ENCODE peak calls at places on chromosomes 6 and 20, in five cellular contexts. One of them, this sample, is unnamed.
A peak's percentile ranks its signal among the peaks of the same experiment; 100 is the strongest.

GRCh38 chr6:18327621-18328548 is 59.3 kb upstream of the RNF144B start:
- DNase-seq in hepatocyte: no peak
- DNase-seq in body of pancreas: no peak
- DNase-seq in neuronal stem cell: no peak
- DNase-seq in GM23248: no peak
- DNase-seq in this sample: no peak

GRCh38 chr6:141607956-141608355 is 524.8 kb upstream of the GJE1 start:
- DNase-seq in hepatocyte: no peak
- DNase-seq in body of pancreas: no peak
- DNase-seq in neuronal stem cell: no peak
- DNase-seq in GM23248: no peak
- DNase-seq in this sample: no peak

GRCh38 chr6:34601706-34602105 is 45.6 kb upstream of the SPDEF start:
- DNase-seq in hepatocyte: no peak
- DNase-seq in body of pancreas: no peak
- DNase-seq in neuronal stem cell: no peak
- DNase-seq in GM23248: no peak
- DNase-seq in this sample: no peak

GRCh38 chr20:51377132-51377531 is 165.4 kb downstream of the NFATC2 start:
- DNase-seq in hepatocyte: no peak
- DNase-seq in body of pancreas: no peak
- DNase-seq in neuronal stem cell: no peak
- DNase-seq in GM23248: no peak
- DNase-seq in this sample: no peak

GRCh38 chr6:118894425-118895240 is 681 bp downstream of the ASF1A start:
- DNase-seq in hepatocyte: peak; percentile 74
- DNase-seq in body of pancreas: peak; percentile 69
- DNase-seq in neuronal stem cell: peak; percentile 51
- DNase-seq in GM23248: peak; percentile 87
- DNase-seq in this sample: peak; percentile 74

GRCh38 chr6:31734703-31735500 is 1.4 kb downstream of the CLIC1 start:
- DNase-seq in hepatocyte: peak; percentile 78
- DNase-seq in body of pancreas: peak; percentile 30
- DNase-seq in neuronal stem cell: peak; percentile 57
- DNase-seq in GM23248: peak; percentile 82
- DNase-seq in this sample: peak; percentile 57

GRCh38 chr20:49937023-49937929 is 1.1 kb downstream of the RNF114 start:
- DNase-seq in hepatocyte: peak; percentile 27
- DNase-seq in body of pancreas: no peak
- DNase-seq in neuronal stem cell: no peak
- DNase-seq in GM23248: peak; percentile 22
- DNase-seq in this sample: no peak

GRCh38 chr6:157620905-157621304 is 202.1 kb upstream of the SNX9 start:
- DNase-seq in hepatocyte: peak; percentile 45
- DNase-seq in body of pancreas: no peak
- DNase-seq in neuronal stem cell: no peak
- DNase-seq in GM23248: no peak
- DNase-seq in this sample: no peak

GRCh38 chr6:159234102-159234553 is 64.9 kb downstream of the FNDC1 start:
- DNase-seq in hepatocyte: no peak
- DNase-seq in body of pancreas: peak; percentile 31
- DNase-seq in neuronal stem cell: no peak
- DNase-seq in GM23248: no peak
- DNase-seq in this sample: no peak

GRCh38 chr6:118198746-118199145 is 291.7 kb downstream of the SLC35F1 start:
- DNase-seq in hepatocyte: peak; percentile 26
- DNase-seq in body of pancreas: no peak
- DNase-seq in neuronal stem cell: no peak
- DNase-seq in GM23248: peak; percentile 52
- DNase-seq in this sample: peak; percentile 4

GRCh38 chr6:51775942-51776860 is 311.2 kb downstream of the PKHD1 start:
- DNase-seq in hepatocyte: no peak
- DNase-seq in body of pancreas: no peak
- DNase-seq in neuronal stem cell: no peak
- DNase-seq in GM23248: no peak
- DNase-seq in this sample: no peak

DNA sequence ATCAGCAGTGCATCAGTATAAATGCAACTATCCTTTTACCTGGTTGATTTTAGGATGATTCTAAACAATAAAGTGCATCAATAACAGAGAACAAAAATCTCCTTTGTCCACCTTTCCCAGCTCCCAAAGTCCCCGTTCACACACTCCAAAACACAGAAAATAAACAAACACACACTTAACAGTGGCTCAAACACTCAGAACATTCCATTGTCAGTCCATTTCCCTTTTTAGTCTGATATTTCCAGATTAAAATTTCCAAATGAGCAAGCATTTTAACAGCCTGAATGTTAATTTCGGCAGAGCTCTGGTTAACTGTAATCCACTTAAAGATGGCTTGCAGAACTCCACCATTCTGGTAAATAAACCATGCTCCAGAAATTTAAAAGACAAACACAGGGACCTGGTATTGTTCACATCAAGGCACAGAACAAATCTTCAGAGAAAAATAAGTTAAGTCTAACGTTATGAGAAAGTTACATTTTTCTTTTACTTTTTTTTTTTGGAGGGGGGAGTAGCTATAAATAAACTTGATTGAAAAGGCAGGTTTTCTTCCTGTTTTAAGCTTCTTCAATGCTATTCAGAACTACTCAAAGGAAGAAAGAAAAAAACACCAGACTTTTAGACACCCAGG is 100.8 kb downstream of the DST start:
- DNase-seq in hepatocyte: no peak
- DNase-seq in body of pancreas: no peak
- DNase-seq in neuronal stem cell: no peak
- DNase-seq in GM23248: no peak
- DNase-seq in this sample: peak; percentile 21
- H3K4me1 ChIP-seq in hepatocyte: peaks cover 28% of the 10 kb centered on the region
- H3K4me1 ChIP-seq in body of pancreas: peaks cover 35% of the 10 kb centered on the region
- H3K4me1 ChIP-seq in neuronal stem cell: peaks cover 6% of the 10 kb centered on the region
- H3K4me1 ChIP-seq in GM23248: peaks cover 66% of the 10 kb centered on the region
- H3K4me1 ChIP-seq in this sample: no peaks in the 10 kb centered on the region

GRCh38 chr6:13272131-13273046 is 55.9 kb downstream of the TBC1D7 start:
- DNase-seq in hepatocyte: no peak
- DNase-seq in body of pancreas: peak; percentile 19
- DNase-seq in neuronal stem cell: no peak
- DNase-seq in GM23248: no peak
- DNase-seq in this sample: peak; percentile 4
- H3K4me3 ChIP-seq in hepatocyte: no peak overlapping the region
- H3K4me3 ChIP-seq in body of pancreas: no peak overlapping the region
- H3K4me3 ChIP-seq in neuronal stem cell: no peak overlapping the region
- H3K4me3 ChIP-seq in GM23248: no peak overlapping the region
- H3K4me3 ChIP-seq in this sample: no peak overlapping the region

GRCh38 chr20:62361799-62362589 is 5.1 kb downstream of the LAMA5 start:
- DNase-seq in hepatocyte: peak; percentile 71
- DNase-seq in body of pancreas: peak; percentile 70
- DNase-seq in neuronal stem cell: no peak
- DNase-seq in GM23248: no peak
- DNase-seq in this sample: peak; percentile 29
- H3K4me1 ChIP-seq in hepatocyte: peaks cover 78% of the 10 kb centered on the region
- H3K4me1 ChIP-seq in body of pancreas: peaks cover 88% of the 10 kb centered on the region
- H3K4me1 ChIP-seq in neuronal stem cell: peaks cover 61% of the 10 kb centered on the region
- H3K4me1 ChIP-seq in GM23248: peaks cover 14% of the 10 kb centered on the region
- H3K4me1 ChIP-seq in this sample: peaks cover 79% of the 10 kb centered on the region

GRCh38 chr6:106799008-106799952 is 169.9 kb downstream of the QRSL1 start:
- DNase-seq in hepatocyte: peak; percentile 35
- DNase-seq in body of pancreas: peak; percentile 47
- DNase-seq in neuronal stem cell: no peak
- DNase-seq in GM23248: peak; percentile 19
- DNase-seq in this sample: peak; percentile 79
- H3K4me3 ChIP-seq in hepatocyte: no peak overlapping the region
- H3K4me3 ChIP-seq in body of pancreas: no peak overlapping the region
- H3K4me3 ChIP-seq in neuronal stem cell: no peak overlapping the region
- H3K4me3 ChIP-seq in GM23248: no peak overlapping the region
- H3K4me3 ChIP-seq in this sample: no peak overlapping the region

GRCh38 chr6:137229075-137229759 is 10.0 kb upstream of the IFNGR1 start:
- DNase-seq in hepatocyte: no peak
- DNase-seq in body of pancreas: no peak
- DNase-seq in neuronal stem cell: no peak
- DNase-seq in GM23248: no peak
- DNase-seq in this sample: no peak
- H3K4me1 ChIP-seq in hepatocyte: no peaks in the 10 kb centered on the region
- H3K4me1 ChIP-seq in body of pancreas: no peaks in the 10 kb centered on the region
- H3K4me1 ChIP-seq in neuronal stem cell: no peaks in the 10 kb centered on the region
- H3K4me1 ChIP-seq in GM23248: peaks cover 11% of the 10 kb centered on the region
- H3K4me1 ChIP-seq in this sample: no peaks in the 10 kb centered on the region

GRCh38 chr20:21052686-21053001 is 53.5 kb downstream of the LINC00237 start:
- DNase-seq in hepatocyte: no peak
- DNase-seq in body of pancreas: no peak
- DNase-seq in neuronal stem cell: no peak
- DNase-seq in GM23248: no peak
- DNase-seq in this sample: no peak
- H3K4me3 ChIP-seq in hepatocyte: no peak overlapping the region
- H3K4me3 ChIP-seq in body of pancreas: no peak overlapping the region
- H3K4me3 ChIP-seq in neuronal stem cell: no peak overlapping the region
- H3K4me3 ChIP-seq in GM23248: no peak overlapping the region
- H3K4me3 ChIP-seq in this sample: no peak overlapping the region

GRCh38 chr6:149331043-149331807 is 13.7 kb downstream of the TAB2 start:
- DNase-seq in hepatocyte: no peak
- DNase-seq in body of pancreas: no peak
- DNase-seq in neuronal stem cell: no peak
- DNase-seq in GM23248: peak; percentile 53
- DNase-seq in this sample: no peak
- H3K4me1 ChIP-seq in hepatocyte: peaks cover 44% of the 10 kb centered on the region
- H3K4me1 ChIP-seq in body of pancreas: peaks cover 59% of the 10 kb centered on the region
- H3K4me1 ChIP-seq in neuronal stem cell: peaks cover 7% of the 10 kb centered on the region
- H3K4me1 ChIP-seq in GM23248: peaks cover 49% of the 10 kb centered on the region
- H3K4me1 ChIP-seq in this sample: no peaks in the 10 kb centered on the region

This sample was measured in SJCRH30.